ENCODE peak calls at places on chromosomes 7 and 10, in ten cellular contexts. V, W, Z, T, E, O, H, X, G and K are unnamed samples.
A peak's percentile ranks its signal among the peaks of the same experiment; 100 is the strongest.

GRCh38 chr10:114375082-114375481 is 29.2 kb downstream of the AFAP1L2 start:
- DNase-seq in T (peak; percentile 45), W (no peak), H (no peak), Z (no peak), X (no peak), G (no peak), O (no peak), E (no peak), V (no peak), K (no peak)

GRCh38 chr10:98242823-98243222 is 25.2 kb downstream of the LOXL4 start:
- DNase-seq in T (peak; percentile 56), Z (no peak), E (no peak), O (no peak), V (no peak), H (no peak), W (no peak), G (no peak), X (no peak), K (no peak)

GRCh38 chr7:40015790-40016296 is 65.8 kb downstream of the CDK13 start:
- DNase-seq in X (no peak), Z (no peak), W (no peak), V (no peak), G (no peak), H (peak; percentile 26), O (no peak), E (no peak), T (peak; percentile 35), K (peak; percentile 76)

GRCh38 chr10:121976607-121977006 is 1.6 kb upstream of the NSMCE4A start:
- DNase-seq in G (no peak), T (no peak), V (no peak), X (no peak), E (no peak), Z (peak; percentile 70), W (no peak), O (no peak), H (no peak), K (no peak)

GRCh38 chr10:30583778-30584415 is 45.7 kb downstream of the LYZL2 start:
- DNase-seq in X (peak; percentile 57), W (no peak), T (peak; percentile 77), V (peak; percentile 74), H (peak; percentile 73), G (no peak), O (peak; percentile 86), E (no peak), Z (peak; percentile 77), K (peak; percentile 78)

GRCh38 chr10:49761789-49762565 is at the start of gene OGDHL:
- DNase-seq in T (peak; percentile 19), X (peak; percentile 56), V (no peak), H (peak; percentile 73), E (peak; percentile 88), Z (peak; percentile 84), G (no peak), W (peak; percentile 83), O (no peak), K (peak; percentile 83)

GRCh38 chr7:146773506-146773905 is 656.9 kb downstream of the CNTNAP2 start:
- DNase-seq in W (no peak), O (no peak), V (no peak), T (no peak), G (no peak), H (no peak), E (no peak), Z (no peak), X (no peak), K (no peak)

GRCh38 chr10:132458595-132459251 is 61.7 kb downstream of the PWWP2B start:
- DNase-seq in V (peak; percentile 51), T (no peak), X (no peak), E (peak; percentile 78), W (no peak), H (peak; percentile 67), G (peak; percentile 49), Z (peak; percentile 76), O (no peak), K (peak; percentile 46)

GRCh38 chr10:113087082-113088029 is 137.3 kb downstream of the TCF7L2 start:
- DNase-seq in G (no peak), T (peak; percentile 100), V (peak; percentile 71), W (no peak), X (no peak), Z (no peak), H (peak; percentile 29), E (peak; percentile 62), O (peak; percentile 88), K (no peak)

GRCh38 chr7:28686418-28686800 is 271.7 kb downstream of the TRIL start:
- DNase-seq in T (peak; percentile 79), O (no peak), G (no peak), X (no peak), E (peak; percentile 89), Z (no peak), W (peak; percentile 69), H (peak; percentile 19), V (no peak), K (no peak)
- H3K27ac ChIP-seq in T (peak overlapping the region; percentile 71), O (peak overlapping the region; percentile 89), G (no peak overlapping the region), X (peak overlapping the region; percentile 87), E (peak overlapping the region; percentile 97), Z (peak overlapping the region; percentile 51), W (peak overlapping the region; percentile 90), H (peak overlapping the region; percentile 93), V (peak overlapping the region; percentile 88), K (peak overlapping the region; percentile 41)

DNA sequence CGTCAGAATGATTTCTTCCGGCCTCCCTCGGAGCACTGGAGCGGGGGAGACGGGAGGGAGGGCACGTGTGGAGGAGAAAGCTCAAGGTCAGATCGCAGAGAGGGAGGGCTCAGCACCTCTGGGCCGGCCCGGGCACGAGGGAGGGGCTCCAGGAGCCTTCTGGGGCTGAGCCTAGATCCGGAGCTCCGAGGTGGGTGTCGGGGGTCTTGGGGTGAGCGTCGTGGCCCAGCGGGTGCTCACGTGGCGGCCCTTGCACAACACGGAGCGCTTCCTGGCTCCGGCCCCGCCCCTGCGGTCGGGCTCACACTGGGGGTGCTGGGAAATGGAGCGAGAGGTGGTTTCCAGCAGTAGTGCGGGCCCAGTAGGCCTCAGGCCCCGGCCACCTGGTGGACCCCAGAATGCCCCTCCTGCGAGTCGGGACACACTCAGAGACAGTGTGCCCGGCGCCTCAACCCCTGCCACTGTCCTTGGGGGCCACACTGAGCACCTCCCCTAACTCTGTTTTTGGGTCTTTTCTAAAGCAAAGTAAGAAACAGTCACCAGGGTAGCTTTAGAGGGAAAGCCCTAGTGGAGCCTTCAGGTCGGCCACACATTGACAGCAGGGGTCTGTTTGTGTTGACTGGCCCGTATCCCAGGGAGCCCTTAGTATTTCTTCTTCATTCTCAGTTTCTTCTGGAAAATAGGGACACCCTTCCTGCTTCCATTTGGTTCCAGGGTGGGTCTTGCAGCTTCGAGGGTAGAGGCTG is 798 bp downstream of the PPIF start:
- DNase-seq in H (peak; percentile 69), X (peak; percentile 75), V (peak; percentile 82), Z (peak; percentile 87), T (peak; percentile 69), O (peak; percentile 91), E (peak; percentile 54), G (peak; percentile 63), W (no peak), K (peak; percentile 71)
- H3K4me1 ChIP-seq in H (peaks cover 76% of the 10 kb centered on the region), X (peaks cover 43% of the 10 kb centered on the region), V (peaks cover 26% of the 10 kb centered on the region), Z (peaks cover 33% of the 10 kb centered on the region), T (peaks cover 15% of the 10 kb centered on the region), O (peaks cover 31% of the 10 kb centered on the region), E (peaks cover 7% of the 10 kb centered on the region), G (peaks cover 27% of the 10 kb centered on the region), W (peaks cover 14% of the 10 kb centered on the region), K (peaks cover 30% of the 10 kb centered on the region)

DNA sequence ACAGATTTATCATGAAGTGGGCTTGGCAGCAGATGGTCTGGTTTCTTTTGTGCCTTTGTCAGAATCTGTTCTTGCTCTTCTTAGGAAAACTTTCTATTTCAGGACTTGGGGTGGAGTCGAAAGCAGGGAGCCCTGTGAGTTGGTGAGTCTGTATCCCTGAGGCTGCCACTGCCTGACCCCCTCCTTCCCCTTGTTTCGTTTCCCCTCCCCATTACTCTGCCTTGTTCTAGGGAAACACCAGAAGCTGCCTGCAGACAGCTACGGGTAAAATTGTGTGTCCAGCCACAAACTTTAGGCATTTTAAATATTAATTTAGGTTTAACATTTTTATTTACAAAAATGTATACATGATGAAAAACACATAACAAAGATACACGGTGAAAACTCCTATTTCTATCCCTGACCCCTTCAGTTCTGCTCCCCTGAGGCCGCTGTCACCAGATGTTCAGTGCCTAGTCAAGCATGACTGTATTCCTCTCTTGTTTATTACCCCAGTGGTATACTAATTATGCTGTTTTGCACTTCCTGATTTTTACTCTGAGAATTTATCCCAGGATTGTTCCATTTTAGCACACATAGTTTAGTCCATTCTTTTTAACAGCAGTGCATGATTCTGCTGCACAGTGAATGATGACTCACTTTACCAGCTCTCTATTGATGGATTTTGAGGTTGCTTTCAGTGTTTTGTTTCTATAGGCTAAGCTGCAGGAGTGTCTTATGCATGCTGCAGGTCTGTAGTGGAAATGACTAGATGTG is 9.1 kb downstream of the TSPAN14 start:
- DNase-seq in E (no peak), H (no peak), O (peak; percentile 59), W (no peak), Z (no peak), T (peak; percentile 81), X (no peak), G (no peak), V (no peak), K (no peak)
- H3K4me3 ChIP-seq in E (no peak overlapping the region), H (no peak overlapping the region), O (peak overlapping the region; percentile 5), W (no peak overlapping the region), Z (no peak overlapping the region), T (no peak overlapping the region), X (peak overlapping the region; percentile 99), G (peak overlapping the region; percentile 24), V (peak overlapping the region; percentile 12), K (no peak overlapping the region)

GRCh38 chr7:49775065-49775948 is 1.9 kb downstream of the VWC2 start:
- DNase-seq in G (no peak), O (no peak), T (no peak), E (peak; percentile 44), X (no peak), V (peak; percentile 38), W (no peak), Z (no peak), H (no peak), K (peak; percentile 48)

GRCh38 chr7:49776994-49777393 is 3.6 kb downstream of the VWC2 start:
- DNase-seq in T (no peak), W (no peak), G (no peak), Z (no peak), E (peak; percentile 88), V (peak; percentile 52), X (no peak), H (no peak), O (no peak), K (peak; percentile 52)

GRCh38 chr7:49773939-49774458 is 561 bp downstream of the VWC2 start:
- DNase-seq in T (no peak), E (peak; percentile 50), W (no peak), X (no peak), H (no peak), G (no peak), O (no peak), V (peak; percentile 37), Z (no peak), K (peak; percentile 26)

GRCh38 chr7:49774459-49775064 is 1.1 kb downstream of the VWC2 start:
- DNase-seq in X (peak; percentile 32), T (no peak), W (peak; percentile 47), G (no peak), Z (no peak), E (peak; percentile 70), H (no peak), O (no peak), V (no peak), K (peak; percentile 16)

DNA sequence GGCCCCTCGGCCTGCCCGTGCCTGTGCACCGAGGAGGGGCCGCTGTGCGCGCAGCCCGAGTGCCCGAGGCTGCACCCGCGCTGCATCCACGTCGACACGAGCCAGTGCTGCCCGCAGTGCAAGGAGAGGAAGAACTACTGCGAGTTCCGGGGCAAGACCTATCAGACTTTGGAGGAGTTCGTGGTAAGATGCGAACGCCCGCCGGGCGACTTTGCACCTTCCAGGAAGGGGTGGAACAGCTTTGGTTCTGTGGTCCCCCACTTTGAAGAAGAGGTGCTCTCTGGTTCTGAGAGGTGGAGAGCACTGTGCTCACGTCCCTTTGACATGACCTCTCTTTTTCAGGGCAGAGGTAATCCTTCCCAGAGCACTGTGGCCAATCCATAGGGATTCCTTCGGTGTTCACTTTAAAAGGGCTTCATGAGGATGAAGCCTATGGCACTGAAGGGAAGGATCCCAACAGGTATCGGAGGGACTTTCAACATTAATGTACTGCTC is 2.6 kb downstream of the VWC2 start:
- DNase-seq in E (peak; percentile 28), W (no peak), X (no peak), H (no peak), V (no peak), O (no peak), T (no peak), Z (no peak), G (no peak), K (no peak)
- H3K27ac ChIP-seq in E (no peak overlapping the region), W (no peak overlapping the region), X (peak overlapping the region; percentile 93), H (no peak overlapping the region), V (peak overlapping the region; percentile 83), O (no peak overlapping the region), T (no peak overlapping the region), Z (no peak overlapping the region), G (no peak overlapping the region), K (no peak overlapping the region)